ENCODE peak calls at places on chromosomes 1 and 21, in ten cellular contexts. O is HL-60, X is heart right ventricle, Q is astrocyte of the spinal cord, K is upper lobe of right lung, Z is Calu3, C is MCF 10A, D is WTC11, W is body of pancreas, E is fibroblast of mammary gland. V is an unnamed sample.

GRCh38 chr1:10835423-10836421 is 39.3 kb upstream of the CASZ1 start:
- DNase-seq in O (no peak), X (peak), Q (peak), K (peak), Z (peak), C (peak), D (peak), W (peak), E (peak), V (no peak)

GRCh38 chr1:21383785-21384401 is 56.0 kb upstream of the NBPF3 start:
- DNase-seq in O (no peak), X (no peak), Q (no peak), K (no peak), Z (no peak), C (no peak), D (no peak), W (no peak), E (no peak), V (no peak)

GRCh38 chr1:211609120-211610024 is 30.4 kb upstream of the SLC30A1 start:
- DNase-seq in O (no peak), X (no peak), Q (peak), K (no peak), Z (no peak), C (peak), D (no peak), W (no peak), E (peak), V (no peak)

GRCh38 chr1:208782186-208782585 is 538.0 kb upstream of the PLXNA2 start:
- DNase-seq in O (no peak), X (no peak), Q (no peak), K (no peak), Z (no peak), C (no peak), D (no peak), W (no peak), E (no peak), V (no peak)

GRCh38 chr1:169726851-169727250 is 7.0 kb downstream of the SELE start:
- DNase-seq in O (no peak), X (no peak), Q (no peak), K (no peak), Z (no peak), C (no peak), D (no peak), W (no peak), E (no peak), V (no peak)

GRCh38 chr1:110617116-110617515 is 11.0 kb upstream of the KCNA2 start:
- DNase-seq in O (no peak), X (no peak), Q (no peak), K (no peak), Z (no peak), C (no peak), D (no peak), W (no peak), E (no peak), V (no peak)

GRCh38 chr1:8571200-8571984 is 246.0 kb downstream of the RERE start:
- DNase-seq in O (no peak), X (no peak), Q (peak), K (no peak), Z (peak), C (peak), D (no peak), W (peak), E (peak), V (no peak)

GRCh38 chr1:905811-906531 is 17.8 kb upstream of the SAMD11 start:
- DNase-seq in O (no peak), X (peak), Q (no peak), K (peak), Z (no peak), C (no peak), D (no peak), W (no peak), E (no peak), V (peak)

GRCh38 chr1:92538048-92538412 is 51.3 kb upstream of the GFI1 start:
- DNase-seq in O (no peak), X (no peak), Q (peak), K (no peak), Z (no peak), C (no peak), D (no peak), W (no peak), E (peak), V (no peak)

GRCh38 chr1:17682403-17682802 is 72.7 kb upstream of the ACTL8 start:
- DNase-seq in O (no peak), X (no peak), Q (no peak), K (no peak), Z (no peak), C (no peak), D (no peak), W (no peak), E (no peak), V (no peak)

GRCh38 chr1:227357229-227358078 is 39.2 kb upstream of the CDC42BPA start:
- DNase-seq in O (no peak), X (peak), Q (peak), K (no peak), Z (peak), C (peak), D (peak), W (peak), E (peak), V (no peak)

GRCh38 chr1:201759194-201759814 is 69.7 kb upstream of the IPO9 start:
- DNase-seq in O (no peak), X (no peak), Q (peak), K (no peak), Z (no peak), C (no peak), D (no peak), W (no peak), E (peak), V (no peak)

GRCh38 chr1:246506440-246506784 is 667 bp downstream of the SMYD3 start:
- DNase-seq in O (no peak), X (no peak), Q (peak), K (peak), Z (no peak), C (no peak), D (no peak), W (no peak), E (no peak), V (no peak)

GRCh38 chr1:62746086-62746808 is 37.7 kb upstream of the ATG4C start:
- DNase-seq in O (no peak), X (no peak), Q (peak), K (no peak), Z (no peak), C (peak), D (no peak), W (no peak), E (peak), V (no peak)

GRCh38 chr1:95640746-95641145 is 406.7 kb downstream of the RWDD3 start:
- DNase-seq in O (no peak), X (no peak), Q (no peak), K (no peak), Z (peak), C (peak), D (no peak), W (peak), E (no peak), V (no peak)

GRCh38 chr1:196517193-196517592 is 91.0 kb downstream of the KCNT2 start:
- DNase-seq in O (no peak), X (no peak), Q (no peak), K (no peak), Z (no peak), C (no peak), D (no peak), W (no peak), E (no peak), V (no peak)

GRCh38 chr1:93172778-93173177 is 7.4 kb downstream of the TMED5 start:
- DNase-seq in O (no peak), X (no peak), Q (no peak), K (no peak), Z (no peak), C (no peak), D (no peak), W (no peak), E (no peak), V (no peak)

GRCh38 chr1:64553285-64553684 is 83.4 kb downstream of the CACHD1 start:
- DNase-seq in O (no peak), X (no peak), Q (no peak), K (no peak), Z (no peak), C (no peak), D (no peak), W (no peak), E (no peak), V (no peak)
- TF ChIP-seq CTCF in O (no peak), X (no peak), Q (no peak), K (peak), Z (no peak), C (no peak), D (no peak), W (no peak), E (no peak), V (no peak)

GRCh38 chr21:34545079-34545884 is 33.3 kb upstream of the KCNE1 start:
- DNase-seq in O (peak), X (no peak), Q (peak), K (peak), Z (peak), C (no peak), D (no peak), W (peak), E (peak), V (peak)
- TF ChIP-seq CTCF in O (no peak), X (no peak), Q (no peak), K (no peak), Z (no peak), C (no peak), D (no peak), W (no peak), E (no peak), V (no peak)

DNA sequence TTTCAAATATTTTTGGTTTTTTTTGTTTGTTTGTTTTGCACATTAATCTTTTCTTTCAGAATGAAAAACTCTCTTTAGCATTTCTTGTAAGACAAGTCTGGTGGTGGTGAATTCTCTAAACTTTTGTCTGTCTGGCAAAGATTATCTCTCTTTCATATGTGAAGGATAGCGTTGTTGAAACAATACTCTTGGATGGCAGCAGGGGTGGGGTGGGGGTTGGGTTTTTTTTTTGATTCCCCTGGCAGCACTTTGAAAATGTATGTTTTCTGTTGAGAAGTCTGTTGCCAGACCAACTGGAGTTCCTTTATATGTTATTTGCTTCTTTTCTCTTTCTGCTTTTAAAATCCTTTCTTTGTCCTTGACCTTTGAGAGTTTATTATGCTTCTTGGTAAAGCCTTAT is 160.2 kb downstream of the VAV3 start:
- DNase-seq in O (no peak), X (no peak), Q (no peak), K (no peak), Z (no peak), C (no peak), D (no peak), W (no peak), E (no peak), V (no peak)
- TF ChIP-seq CTCF in O (no peak), X (no peak), Q (no peak), K (no peak), Z (no peak), C (no peak), D (no peak), W (no peak), E (no peak), V (no peak)

GRCh38 chr1:181587870-181588438 is 104.6 kb downstream of the CACNA1E start:
- DNase-seq in O (no peak), X (no peak), Q (no peak), K (no peak), Z (no peak), C (peak), D (peak), W (no peak), E (no peak), V (no peak)
- TF ChIP-seq CTCF in O (no peak), X (no peak), Q (no peak), K (peak), Z (no peak), C (peak), D (no peak), W (no peak), E (no peak), V (no peak)

GRCh38 chr1:197770243-197770642 is 5.0 kb downstream of the DENND1B start:
- DNase-seq in O (no peak), X (no peak), Q (no peak), K (no peak), Z (no peak), C (no peak), D (no peak), W (no peak), E (no peak), V (no peak)
- TF ChIP-seq CTCF in O (no peak), X (no peak), Q (no peak), K (no peak), Z (no peak), C (no peak), D (no peak), W (no peak), E (no peak), V (no peak)